ENCODE peak calls at places on chromosomes 4 and X, in nine cellular contexts. I is stimulated activated naive B cell treated with anti-CD40 and anti-IgM and Interleukin-4, amounts not matched to agents 10 μg/mL and 1 μg/mL and 100 μg/mL, for 72 hours; Z is activated B cell treated with CpG ODN at 0.5 μM for 24 hours; Q is activated naive CD8-positive, alpha-beta T cell treated with anti-CD3 and anti-CD28 coated beads, Interleukin-2, amount 10 ng/mL, durations not matched to agents 7 days and 5 days; M is left lung; T is activated naive CD4-positive, alpha-beta T cell treated with anti-CD3 and anti-CD28 coated beads, Interleukin-2, amount 50 U/mL, for 72 hours; F is activated CD8-positive, alpha-beta T cell treated with anti-CD3 and anti-CD28 coated beads, Interleukin-2, amount 10 ng/mL, durations not matched to agents 7 days and 5 days; U is RWPE2; S is central memory CD8-positive, alpha-beta T cell. V is an unnamed sample.

GRCh38 chr4:140136509-140136908 is 17.5 kb downstream of the MAML3 start:
- ATAC-seq in U (peak), M (peak), F (no peak), Q (no peak), Z (no peak), I (no peak), S (no peak), T (no peak), V (peak)

GRCh38 chrX:47643926-47644325 is 6.4 kb downstream of the ELK1 start:
- ATAC-seq in Q (no peak), M (peak), F (no peak), T (no peak), S (no peak), Z (no peak), I (no peak), U (no peak), V (no peak)

GRCh38 chr4:2698951-2699505 is 57.1 kb downstream of the TNIP2 start:
- ATAC-seq in M (no peak), U (no peak), I (no peak), T (no peak), F (no peak), Q (no peak), S (no peak), Z (no peak), V (no peak)

GRCh38 chrX:72080150-72080549 is 51.6 kb downstream of the RTL5 start:
- ATAC-seq in I (no peak), S (no peak), Z (no peak), U (no peak), M (peak), F (no peak), Q (no peak), T (no peak), V (no peak)

GRCh38 chrX:134529481-134529880 is 69.5 kb downstream of the HPRT1 start:
- ATAC-seq in Z (no peak), S (no peak), I (no peak), Q (no peak), U (no peak), M (no peak), F (no peak), T (no peak), V (no peak)

GRCh38 chr4:186644316-186644638 is 79.4 kb downstream of the FAT1 start:
- ATAC-seq in M (no peak), I (no peak), T (no peak), F (no peak), S (no peak), U (peak), Q (no peak), Z (no peak), V (no peak)

GRCh38 chr4:74653331-74654229 is 140.7 kb downstream of the BTC start:
- ATAC-seq in F (no peak), I (no peak), T (no peak), Q (no peak), M (no peak), S (no peak), U (peak), Z (no peak), V (no peak)

GRCh38 chr4:168656055-168656660 is 159.3 kb downstream of the PALLD start:
- ATAC-seq in S (no peak), T (no peak), M (peak), U (peak), I (no peak), F (no peak), Q (no peak), Z (no peak), V (peak)

GRCh38 chrX:23637187-23637586 is 30.1 kb upstream of the PRDX4 start:
- ATAC-seq in Z (no peak), Q (no peak), T (no peak), I (no peak), U (no peak), M (no peak), S (no peak), F (no peak), V (no peak)

GRCh38 chr4:95985791-95986190 is 145.9 kb downstream of the PDHA2 start:
- ATAC-seq in U (no peak), F (no peak), Z (no peak), I (no peak), M (no peak), S (no peak), T (no peak), Q (no peak), V (no peak)

GRCh38 chr4:141022221-141022760 is 111.0 kb downstream of the RNF150 start:
- ATAC-seq in T (no peak), Q (no peak), Z (no peak), U (no peak), S (no peak), M (no peak), F (no peak), I (no peak), V (no peak)

GRCh38 chr4:76420311-76420710 is 630 bp downstream of the CCDC158 start:
- ATAC-seq in F (no peak), M (no peak), Z (no peak), U (no peak), T (no peak), S (no peak), I (no peak), Q (no peak), V (no peak)

GRCh38 chr4:7021930-7022658 is 21.1 kb upstream of the TADA2B start:
- ATAC-seq in S (no peak), Q (no peak), U (peak), F (no peak), M (peak), T (no peak), Z (no peak), I (no peak), V (peak)

GRCh38 chr4:82797591-82798081 is 960 bp downstream of the SCD5 start:
- ATAC-seq in T (no peak), I (peak), U (no peak), M (peak), Z (no peak), S (no peak), F (no peak), Q (no peak), V (peak)

GRCh38 chrX:110210417-110211139 is 107.3 kb downstream of the AMMECR1 start:
- ATAC-seq in S (no peak), T (peak), M (no peak), U (peak), Q (no peak), F (no peak), Z (no peak), I (no peak), V (peak)

GRCh38 chr4:66506985-66507384 is 836.7 kb upstream of the EPHA5 start:
- ATAC-seq in S (no peak), M (no peak), U (no peak), T (no peak), Q (no peak), Z (no peak), F (no peak), I (no peak), V (no peak)

GRCh38 chr4:76527666-76528065 is 92.6 kb downstream of the SHROOM3 start:
- ATAC-seq in T (no peak), Q (no peak), I (no peak), F (no peak), S (no peak), M (no peak), Z (no peak), U (no peak), V (no peak)

GRCh38 chr4:185238261-185238681 is 28.9 kb downstream of the SNX25 start:
- ATAC-seq in Q (no peak), F (no peak), U (no peak), T (peak), M (peak), I (no peak), S (no peak), Z (no peak), V (no peak)

GRCh38 chr4:53863163-53863562 is 201.2 kb downstream of the CHIC2 start:
- ATAC-seq in Q (no peak), Z (no peak), F (no peak), T (no peak), S (no peak), U (no peak), M (peak), I (no peak), V (no peak)

GRCh38 chr4:152265149-152265621 is 270.7 kb downstream of the FBXW7 start:
- ATAC-seq in S (no peak), Z (no peak), M (no peak), U (peak), Q (no peak), T (no peak), I (no peak), F (no peak), V (peak)

V was measured in esophagus mucosa.